ENCODE peak calls at places on chromosome 20, in four cellular contexts. U is central memory CD4-positive, alpha-beta T cell; Z is RWPE1; L is fibroblast of the conjunctiva. E is an unnamed sample.

GRCh38 chr20:21106171-21106694 is at the start of gene LINC00237:
- DNase-seq in U (no peak), Z (no peak), L (no peak), E (peak)

GRCh38 chr20:24149881-24150307 is 161.3 kb upstream of the GGTLC1 start:
- DNase-seq in U (no peak), Z (no peak), L (no peak), E (peak)

GRCh38 chr20:13494019-13494418 is 144.7 kb downstream of the TASP1 start:
- DNase-seq in U (no peak), Z (no peak), L (no peak), E (no peak)

GRCh38 chr20:25022680-25023079 is 30.1 kb upstream of the APMAP start:
- DNase-seq in U (no peak), Z (peak), L (no peak), E (no peak)

GRCh38 chr20:17611540-17612286 is 41.8 kb downstream of the DSTN start:
- DNase-seq in U (no peak), Z (peak), L (no peak), E (no peak)

GRCh38 chr20:38261054-38261390 is 487 bp upstream of the KIAA1755 start:
- DNase-seq in U (no peak), Z (no peak), L (no peak), E (no peak)

GRCh38 chr20:62957136-62958117 is 4.9 kb downstream of the SLC17A9 start:
- DNase-seq in U (no peak), Z (no peak), L (no peak), E (no peak)

GRCh38 chr20:4811661-4812181 is 90.0 kb downstream of the PRND start:
- DNase-seq in U (peak), Z (no peak), L (no peak), E (no peak)

GRCh38 chr20:24403410-24403809 is 66.0 kb upstream of the SYNDIG1 start:
- DNase-seq in U (no peak), Z (no peak), L (no peak), E (no peak)

GRCh38 chr20:9407805-9408421 is 106.5 kb upstream of the LAMP5 start:
- DNase-seq in U (peak), Z (peak), L (peak), E (peak)

GRCh38 chr20:5719861-5720401 is 30.3 kb upstream of the SHLD1 start:
- DNase-seq in U (no peak), Z (peak), L (no peak), E (peak)

GRCh38 chr20:63897978-63898561 is 3.1 kb downstream of the DNAJC5 start:
- DNase-seq in U (no peak), Z (no peak), L (no peak), E (no peak)

GRCh38 chr20:11255455-11255854 is 581.7 kb upstream of the JAG1 start:
- DNase-seq in U (no peak), Z (no peak), L (no peak), E (no peak)

GRCh38 chr20:14622796-14623195 is 285.4 kb upstream of the FLRT3 start:
- DNase-seq in U (no peak), Z (peak), L (peak), E (peak)

GRCh38 chr20:39112196-39112743 is 150.1 kb downstream of the DHX35 start:
- DNase-seq in U (no peak), Z (peak), L (peak), E (peak)

GRCh38 chr20:37534401-37535157 is 6.9 kb upstream of the BLCAP start:
- DNase-seq in U (peak), Z (peak), L (peak), E (peak)

GRCh38 chr20:23234311-23235078 is 116.1 kb upstream of the NXT1 start:
- DNase-seq in U (no peak), Z (no peak), L (no peak), E (no peak)

GRCh38 chr20:54049156-54049555 is 21.2 kb downstream of the BCAS1 start:
- DNase-seq in U (no peak), Z (no peak), L (no peak), E (no peak)

GRCh38 chr20:2919518-2920245 is 46.4 kb downstream of the PTPRA start:
- DNase-seq in U (no peak), Z (no peak), L (no peak), E (no peak)

GRCh38 chr20:47814632-47815415 is 29.5 kb upstream of the SULF2 start:
- DNase-seq in U (no peak), Z (no peak), L (no peak), E (no peak)